ENCODE peak calls at places on chromosomes 6 and 20, in six cellular contexts. L is cardiac fibroblast, G is breast epithelium, N is bronchial epithelial cell, Q is astrocyte of the spinal cord, R is lower lobe of right lung. B is an unnamed sample.

GRCh38 chr6:11425876-11426275 is 111.7 kb upstream of the TMEM170B start:
- DNase-seq in L (no peak), G (no peak), N (no peak), Q (no peak), R (no peak), B (no peak)

GRCh38 chr20:63264519-63264918 is 8.1 kb upstream of the ARFGAP1 start:
- DNase-seq in L (no peak), G (no peak), N (peak), Q (no peak), R (no peak), B (no peak)

GRCh38 chr6:118387921-118388701 is 160.0 kb upstream of the PLN start:
- DNase-seq in L (peak), G (no peak), N (peak), Q (peak), R (no peak), B (no peak)

GRCh38 chr6:2021713-2022125 is 223.7 kb downstream of the GMDS start:
- DNase-seq in L (peak), G (peak), N (peak), Q (peak), R (peak), B (peak)

GRCh38 chr6:149032318-149032598 is 285.3 kb upstream of the TAB2 start:
- DNase-seq in L (no peak), G (no peak), N (no peak), Q (no peak), R (no peak), B (no peak)

GRCh38 chr20:46283426-46283825 is 24.9 kb downstream of the CDH22 start:
- DNase-seq in L (no peak), G (no peak), N (peak), Q (no peak), R (no peak), B (no peak)

GRCh38 chr6:41278699-41279405 is 7.6 kb downstream of the TREM1 start:
- DNase-seq in L (peak), G (no peak), N (peak), Q (peak), R (peak), B (peak)

GRCh38 chr20:61579908-61580307 is 327.8 kb downstream of the CDH4 start:
- DNase-seq in L (no peak), G (no peak), N (no peak), Q (no peak), R (no peak), B (no peak)

GRCh38 chr20:43938017-43938655 is 23.5 kb downstream of the TOX2 start:
- DNase-seq in L (no peak), G (no peak), N (no peak), Q (no peak), R (no peak), B (no peak)

GRCh38 chr20:23668477-23668951 is 20.3 kb downstream of the CST4 start:
- DNase-seq in L (peak), G (no peak), N (peak), Q (peak), R (no peak), B (peak)

GRCh38 chr20:63973636-63974401 is 4.1 kb upstream of the ZNF512B start:
- DNase-seq in L (peak), G (peak), N (peak), Q (peak), R (peak), B (peak)

GRCh38 chr6:160386869-160387518 is 38.8 kb downstream of the SLC22A3 start:
- DNase-seq in L (no peak), G (peak), N (peak), Q (peak), R (peak), B (no peak)

GRCh38 chr6:3872370-3872854 is 23.2 kb downstream of the FAM50B start:
- DNase-seq in L (no peak), G (no peak), N (no peak), Q (no peak), R (no peak), B (no peak)

GRCh38 chr6:39425346-39426056 is 103.0 kb upstream of the KCNK16 start:
- DNase-seq in L (peak), G (no peak), N (no peak), Q (no peak), R (no peak), B (no peak)

GRCh38 chr6:137880633-137881521 is 13.8 kb downstream of the TNFAIP3 start:
- DNase-seq in L (peak), G (no peak), N (no peak), Q (no peak), R (no peak), B (no peak)

GRCh38 chr6:134535831-134536230 is 217.9 kb upstream of the SGK1 start:
- DNase-seq in L (no peak), G (no peak), N (peak), Q (no peak), R (no peak), B (no peak)

GRCh38 chr6:22067127-22067526 is 229.7 kb downstream of the PRL start:
- DNase-seq in L (no peak), G (no peak), N (no peak), Q (no peak), R (no peak), B (no peak)

GRCh38 chr6:45300776-45301175 is 27.4 kb upstream of the RUNX2 start:
- DNase-seq in L (no peak), G (no peak), N (no peak), Q (no peak), R (no peak), B (no peak)

GRCh38 chr6:99393698-99394531 is at the start of gene COQ3:
- DNase-seq in L (peak), G (no peak), N (peak), Q (peak), R (peak), B (peak)

GRCh38 chr20:20694591-20694990 is 17.9 kb downstream of the RALGAPA2 start:
- DNase-seq in L (no peak), G (no peak), N (no peak), Q (no peak), R (no peak), B (no peak)

GRCh38 chr6:127120109-127120786 is 1.8 kb downstream of the RSPO3 start:
- DNase-seq in L (no peak), G (no peak), N (no peak), Q (no peak), R (peak), B (no peak)

GRCh38 chr6:54084234-54084633 is 27.0 kb upstream of the MLIP start:
- DNase-seq in L (no peak), G (no peak), N (no peak), Q (no peak), R (no peak), B (no peak)

GRCh38 chr6:161406633-161407032 is 132.8 kb upstream of the AGPAT4 start:
- DNase-seq in L (peak), G (no peak), N (peak), Q (peak), R (no peak), B (no peak)

GRCh38 chr6:167932468-167933276 is 64.8 kb upstream of the KIF25 start:
- DNase-seq in L (no peak), G (peak), N (peak), Q (peak), R (no peak), B (no peak)

GRCh38 chr20:59938696-59939051 is 1.4 kb downstream of the PPP1R3D start:
- DNase-seq in L (no peak), G (no peak), N (no peak), Q (no peak), R (no peak), B (no peak)

GRCh38 chr6:90035047-90035678 is 140.9 kb downstream of the GJA10 start:
- DNase-seq in L (no peak), G (no peak), N (no peak), Q (no peak), R (no peak), B (no peak)

GRCh38 chr20:2822073-2822472 is 5.9 kb downstream of the TMEM239 start:
- DNase-seq in L (no peak), G (peak), N (no peak), Q (peak), R (no peak), B (no peak)

GRCh38 chr20:49635171-49635570 is 67.2 kb upstream of the PTGIS start:
- DNase-seq in L (no peak), G (no peak), N (no peak), Q (no peak), R (no peak), B (peak)

GRCh38 chr20:64044484-64045247 is 4.8 kb downstream of the SOX18 start:
- DNase-seq in L (peak), G (no peak), N (peak), Q (peak), R (no peak), B (no peak)

GRCh38 chr6:53703047-53703446 is 37.5 kb upstream of the KLHL31 start:
- DNase-seq in L (no peak), G (no peak), N (no peak), Q (no peak), R (no peak), B (no peak)

GRCh38 chr6:105374010-105374420 is 28.9 kb downstream of the PREP start:
- DNase-seq in L (peak), G (no peak), N (peak), Q (peak), R (peak), B (no peak)

GRCh38 chr6:108838101-108838717 is 10.0 kb upstream of the ARMC2 start:
- DNase-seq in L (no peak), G (no peak), N (peak), Q (peak), R (peak), B (no peak)

GRCh38 chr6:132003516-132004178 is 52.5 kb upstream of the CCN2 start:
- DNase-seq in L (no peak), G (no peak), N (peak), Q (no peak), R (no peak), B (no peak)

GRCh38 chr6:11785449-11785951 is 6.9 kb upstream of the ADTRP start:
- DNase-seq in L (no peak), G (no peak), N (peak), Q (no peak), R (no peak), B (no peak)

GRCh38 chr6:139490482-139490881 is 116.0 kb upstream of the CITED2 start:
- DNase-seq in L (peak), G (no peak), N (no peak), Q (no peak), R (no peak), B (no peak)

GRCh38 chr6:36444470-36444869 is 1.7 kb downstream of the KCTD20 start:
- DNase-seq in L (peak), G (no peak), N (peak), Q (peak), R (no peak), B (no peak)

GRCh38 chr20:22686097-22686496 is 101.7 kb upstream of the FOXA2 start:
- DNase-seq in L (peak), G (no peak), N (peak), Q (peak), R (peak), B (peak)

GRCh38 chr6:84774174-84775158 is 10.1 kb upstream of the TBX18 start:
- DNase-seq in L (peak), G (no peak), N (peak), Q (peak), R (peak), B (peak)

GRCh38 chr6:958531-958930 is 265.6 kb upstream of the EXOC2 start:
- DNase-seq in L (no peak), G (no peak), N (peak), Q (peak), R (no peak), B (no peak)

DNA sequence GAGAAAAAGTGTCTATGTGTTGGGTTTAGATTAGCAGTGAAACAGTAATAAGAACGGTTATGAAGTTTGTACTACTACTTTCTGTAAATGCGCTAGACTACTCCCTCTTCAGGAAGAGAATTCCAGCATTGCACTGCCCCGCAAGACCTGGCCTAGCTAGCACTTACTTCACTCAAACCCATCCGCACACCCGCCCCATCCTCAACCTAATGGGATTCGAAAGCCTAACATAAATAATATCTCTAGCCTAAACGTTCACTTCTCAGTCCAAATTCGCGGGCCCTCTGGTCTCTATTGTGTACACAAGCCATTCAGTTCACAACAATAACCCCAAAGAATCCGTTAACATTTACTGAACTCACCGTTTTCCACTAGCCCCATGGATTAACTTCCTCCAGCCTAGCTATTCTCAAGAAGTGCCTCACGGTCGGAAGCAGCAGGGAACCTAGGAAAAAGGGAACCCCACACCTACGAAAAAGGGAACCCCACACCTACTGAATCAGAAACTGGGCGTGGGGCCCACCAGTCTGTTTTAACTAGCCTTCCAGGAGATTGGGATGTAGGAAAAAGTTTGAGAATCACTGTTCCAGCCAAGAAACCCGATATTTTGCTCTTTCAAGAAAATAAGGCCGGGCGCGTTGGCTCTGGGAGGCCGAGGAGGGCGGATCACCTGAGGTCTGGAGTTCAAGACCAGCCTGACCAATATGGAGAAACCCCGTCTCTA is 45.4 kb upstream of the BTN3A2 start:
- DNase-seq in L (no peak), G (no peak), N (no peak), Q (no peak), R (no peak), B (no peak)
- H3K4me3 ChIP-seq in L (no peak), G (no peak), N (no peak), Q (no peak), R (no peak), B (no peak)

GRCh38 chr20:31640259-31640658 is 2.5 kb downstream of the COX4I2 start:
- DNase-seq in L (no peak), G (no peak), N (no peak), Q (no peak), R (no peak), B (no peak)
- H3K4me3 ChIP-seq in L (no peak), G (no peak), N (no peak), Q (no peak), R (peak), B (no peak)

GRCh38 chr6:121441477-121441876 is 6.0 kb downstream of the GJA1 start:
- DNase-seq in L (no peak), G (no peak), N (no peak), Q (no peak), R (no peak), B (no peak)
- H3K4me3 ChIP-seq in L (no peak), G (no peak), N (no peak), Q (no peak), R (no peak), B (peak)

DNA sequence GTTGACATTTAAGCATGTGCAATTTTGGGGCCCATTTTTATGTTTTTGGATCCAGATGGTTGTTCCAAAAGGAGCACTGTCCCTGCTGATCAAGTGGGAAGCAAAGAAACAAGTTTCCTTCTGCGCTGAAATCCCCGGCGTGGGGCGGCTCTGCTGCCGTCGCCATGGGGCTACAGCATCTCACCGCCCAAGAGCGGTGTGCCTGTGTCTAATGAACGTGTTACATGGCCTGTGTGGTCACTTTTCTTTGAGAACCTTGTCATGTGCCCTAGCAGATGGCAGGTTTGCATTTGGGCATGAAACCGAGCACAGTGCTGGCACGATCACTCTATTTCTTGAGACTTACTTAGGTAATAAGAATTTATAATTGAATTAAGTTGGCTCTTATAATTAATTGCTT is 51.9 kb downstream of the ZDHHC14 start:
- DNase-seq in L (no peak), G (no peak), N (no peak), Q (no peak), R (no peak), B (no peak)
- H3K4me3 ChIP-seq in L (no peak), G (no peak), N (no peak), Q (no peak), R (no peak), B (no peak)

DNA sequence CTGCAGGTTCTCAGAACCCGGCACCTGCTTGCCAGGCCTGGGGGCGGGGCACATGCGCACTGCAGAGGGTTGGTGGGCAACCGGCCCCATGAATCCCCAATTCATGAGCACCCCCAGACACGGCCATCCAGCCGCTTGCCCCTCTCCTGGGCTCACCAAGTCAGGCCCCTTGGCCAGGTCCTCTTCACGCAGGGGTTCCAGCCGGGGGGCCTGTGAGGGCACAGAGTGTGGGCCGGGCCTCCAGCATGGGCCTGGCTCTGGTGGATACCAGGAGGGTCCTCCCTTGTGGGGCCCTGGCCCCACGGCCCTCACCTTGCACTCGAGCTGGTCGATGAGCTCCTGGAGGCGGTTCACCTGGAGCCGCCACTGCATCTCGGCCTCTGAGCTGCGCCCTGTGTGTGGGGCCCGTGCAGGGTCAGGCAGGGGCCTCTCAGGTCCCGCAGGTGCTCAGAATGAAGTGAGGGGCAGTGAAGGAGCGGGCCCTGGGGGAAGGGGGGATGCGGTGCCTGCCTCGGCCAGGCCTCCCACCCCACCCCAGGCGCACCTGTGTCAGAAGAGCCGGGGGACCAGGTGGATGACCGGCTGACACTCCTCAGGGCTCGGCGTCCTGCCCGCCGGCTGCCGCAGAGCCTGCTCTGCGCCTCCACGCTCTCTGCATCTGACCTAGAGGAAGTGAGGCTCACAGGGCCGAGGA is 2.6 kb upstream of the C20orf144 start:
- DNase-seq in L (no peak), G (no peak), N (no peak), Q (no peak), R (peak), B (no peak)
- H3K4me3 ChIP-seq in L (no peak), G (no peak), N (no peak), Q (no peak), R (no peak), B (no peak)

DNA sequence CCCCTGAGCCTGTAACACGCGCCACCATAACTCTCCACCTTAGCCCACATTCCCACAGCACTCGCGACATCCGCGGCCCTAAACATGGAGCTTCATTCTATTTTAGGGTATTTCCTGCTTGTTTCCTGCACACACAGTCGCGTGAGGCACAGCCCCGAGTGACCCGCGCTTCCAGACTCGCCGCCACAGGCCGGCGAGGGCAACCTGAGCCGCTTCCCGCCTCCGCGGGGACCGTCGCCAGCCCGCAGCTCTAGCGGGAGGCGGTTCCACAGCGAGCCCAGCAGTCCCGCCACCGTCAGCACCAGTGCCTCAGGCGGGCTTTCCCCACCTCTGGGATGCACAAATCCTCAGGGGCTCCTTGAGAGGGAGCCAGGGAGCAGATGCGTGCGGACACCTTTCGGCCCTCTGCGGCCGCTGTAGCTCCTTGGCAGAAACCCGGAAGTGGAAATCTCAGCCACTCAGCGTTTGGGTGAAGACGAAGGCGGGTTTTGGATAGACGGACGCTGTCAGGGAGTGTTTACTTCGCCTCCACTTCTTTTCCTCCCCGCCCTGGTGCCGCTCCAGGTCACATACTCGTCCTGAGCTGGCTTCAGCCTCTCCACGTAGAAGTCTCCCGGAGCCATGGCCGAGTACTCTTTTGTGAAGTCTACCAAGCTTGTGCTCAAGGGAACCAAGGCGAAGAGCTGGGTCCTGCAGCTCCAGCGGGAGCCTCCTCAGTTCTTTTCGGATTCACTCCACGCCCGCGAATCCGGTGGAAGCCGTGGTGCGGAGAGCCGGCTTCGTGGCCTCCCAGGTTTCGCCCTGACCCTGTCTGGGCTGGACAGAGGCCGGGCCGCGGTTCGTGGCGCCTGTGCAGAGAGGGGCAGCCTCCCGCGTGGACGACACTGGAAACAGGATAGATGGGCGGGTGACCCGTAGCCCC is 2177.4 kb upstream of the DEFB115 start:
- DNase-seq in L (peak), G (no peak), N (no peak), Q (no peak), R (no peak), B (peak)
- H3K4me3 ChIP-seq in L (peak), G (peak), N (peak), Q (no peak), R (peak), B (no peak)

DNA sequence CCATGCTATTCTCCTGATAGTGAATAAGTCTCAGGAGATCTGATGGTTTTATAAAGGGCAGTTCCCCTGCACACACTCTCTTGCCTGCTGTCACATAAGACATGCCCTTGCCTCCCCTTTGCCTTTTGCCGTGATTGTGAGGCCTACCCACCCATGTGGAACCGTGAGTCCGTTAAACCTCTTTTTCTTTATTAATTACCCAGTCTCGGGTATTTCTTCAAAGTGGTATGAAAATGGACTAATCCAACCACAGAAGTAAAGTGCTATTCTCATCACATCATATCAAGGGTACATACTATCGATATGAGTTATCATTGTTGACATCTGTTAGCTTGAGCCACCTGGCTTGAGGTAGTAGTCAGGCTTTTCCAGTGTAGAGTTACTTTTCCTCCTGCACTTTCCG is 2.3 kb downstream of the MANBAL start:
- DNase-seq in L (no peak), G (no peak), N (no peak), Q (no peak), R (no peak), B (no peak)
- H3K4me3 ChIP-seq in L (no peak), G (no peak), N (no peak), Q (no peak), R (no peak), B (no peak)

B was measured in tibial nerve.